ENCODE peak calls at places on chromosomes 1 and 21, in five cellular contexts. P is NCI-H524, J is amniotic stem cell, O is T follicular helper cell, G is ACHN. W is an unnamed sample.

GRCh38 chr1:23624440-23624839 is 65.1 kb upstream of the ID3 start:
- DNase-seq in J (no peak), P (no peak), G (no peak), O (no peak), W (no peak)

GRCh38 chr1:44801491-44802305 is 1.5 kb downstream of the PLK3 start:
- DNase-seq in J (no peak), G (no peak), P (no peak), O (no peak), W (no peak)

GRCh38 chr1:111600295-111600694 is 19.3 kb upstream of the RAP1A start:
- DNase-seq in P (no peak), J (no peak), G (no peak), O (no peak), W (no peak)

GRCh38 chr1:21956720-21957552 is 19.8 kb upstream of the HSPG2 start:
- DNase-seq in G (peak), O (peak), P (no peak), J (no peak), W (no peak)

GRCh38 chr1:112759228-112759627 is 44.1 kb upstream of the PPM1J start:
- DNase-seq in P (no peak), G (no peak), O (no peak), J (no peak), W (no peak)

GRCh38 chr1:17550684-17551584 is 11.4 kb downstream of the ARHGEF10L start:
- DNase-seq in J (no peak), O (no peak), G (peak), P (no peak), W (no peak)

GRCh38 chr1:110513511-110513910 is 5.5 kb downstream of the KCNA10 start:
- DNase-seq in P (no peak), O (no peak), J (no peak), G (peak), W (no peak)

GRCh38 chr1:18256318-18257235 is 149.0 kb downstream of the IGSF21 start:
- DNase-seq in J (no peak), P (peak), G (peak), O (no peak), W (no peak)

GRCh38 chr1:19179597-19180271 is 30.3 kb downstream of the UBR4 start:
- DNase-seq in J (no peak), P (no peak), O (no peak), G (peak), W (no peak)

GRCh38 chr1:10941891-10942541 is 70.4 kb upstream of the TARDBP start:
- DNase-seq in G (peak), P (no peak), J (no peak), O (peak), W (no peak)

GRCh38 chr1:47449702-47450552 is 12.1 kb downstream of the FOXD2 start:
- DNase-seq in J (no peak), P (no peak), O (no peak), G (peak), W (no peak)

GRCh38 chr21:41808846-41809245 is 42.0 kb upstream of the RIPK4 start:
- DNase-seq in G (no peak), P (no peak), O (no peak), J (no peak), W (no peak)

GRCh38 chr1:12059722-12060464 is 3.2 kb upstream of the TNFRSF8 start:
- DNase-seq in O (no peak), J (no peak), P (no peak), G (no peak), W (no peak)

GRCh38 chr1:53111073-53111556 is 31.3 kb downstream of the SLC1A7 start:
- DNase-seq in G (no peak), P (no peak), O (no peak), J (no peak), W (no peak)

GRCh38 chr21:44897326-44898010 is 23.2 kb downstream of the ITGB2 start:
- DNase-seq in G (no peak), O (no peak), J (no peak), P (no peak), W (no peak)

GRCh38 chr1:229669333-229669732 is 43.3 kb downstream of the URB2 start:
- DNase-seq in J (no peak), P (no peak), G (no peak), O (no peak), W (no peak)

GRCh38 chr1:77762072-77762476 is 2.4 kb upstream of the USP33 start:
- DNase-seq in G (peak), P (no peak), J (peak), O (no peak), W (no peak)

GRCh38 chr1:175877939-175878730 is 134.7 kb upstream of the TNR start:
- DNase-seq in P (no peak), G (no peak), O (no peak), J (no peak), W (no peak)

GRCh38 chr21:34884346-34884929 is 164.7 kb downstream of the RUNX1 start:
- DNase-seq in G (no peak), J (no peak), O (no peak), P (no peak), W (no peak)

GRCh38 chr1:6208723-6209660 is 3.1 kb downstream of the RNF207 start:
- DNase-seq in P (no peak), O (no peak), J (no peak), G (no peak), W (no peak)

GRCh38 chr1:110235839-110236682 is 25.9 kb downstream of the KCNC4 start:
- DNase-seq in P (no peak), O (no peak), J (peak), G (peak), W (no peak)

GRCh38 chr1:181397841-181398240 is 85.5 kb upstream of the CACNA1E start:
- DNase-seq in J (no peak), P (no peak), O (no peak), G (no peak), W (no peak)

GRCh38 chr1:143699115-143699514 is 272.7 kb downstream of the FAM72C start:
- DNase-seq in P (no peak), O (no peak), G (no peak), J (no peak), W (no peak)

GRCh38 chr1:94324168-94324544 is 86.8 kb upstream of the ARHGAP29 start:
- DNase-seq in O (no peak), G (peak), J (no peak), P (no peak), W (no peak)

GRCh38 chr1:224253721-224254120 is 70.7 kb downstream of the DEGS1 start:
- DNase-seq in P (no peak), J (no peak), O (no peak), G (no peak), W (no peak)

GRCh38 chr1:159122005-159122621 is 45.5 kb upstream of the AIM2 start:
- DNase-seq in G (peak), P (no peak), O (no peak), J (no peak), W (no peak)

GRCh38 chr1:217078010-217078704 is 354.9 kb upstream of the ESRRG start:
- DNase-seq in P (no peak), O (no peak), G (no peak), J (no peak), W (no peak)

GRCh38 chr1:22555386-22555656 is 8.0 kb upstream of the EPHA8 start:
- DNase-seq in J (no peak), G (no peak), P (no peak), O (no peak), W (no peak)

GRCh38 chr1:19910650-19911049 is 12.8 kb downstream of the PLA2G2E start:
- DNase-seq in J (no peak), O (no peak), P (no peak), G (no peak), W (no peak)

GRCh38 chr1:95366498-95366897 is 132.5 kb downstream of the RWDD3 start:
- DNase-seq in P (no peak), J (no peak), G (no peak), O (no peak), W (no peak)

GRCh38 chr1:225917536-225917935 is 6.5 kb downstream of the PYCR2 start:
- DNase-seq in P (no peak), O (no peak), G (no peak), J (no peak), W (no peak)

GRCh38 chr1:50426108-50426700 is 3.0 kb upstream of the DMRTA2 start:
- DNase-seq in G (no peak), P (no peak), O (no peak), J (no peak), W (no peak)

GRCh38 chr1:8228253-8228652 is 89.7 kb upstream of the SLC45A1 start:
- DNase-seq in G (no peak), P (no peak), O (no peak), J (no peak), W (no peak)

GRCh38 chr1:179447489-179447888 is 81.7 kb downstream of the AXDND1 start:
- DNase-seq in J (no peak), P (no peak), O (no peak), G (peak), W (no peak)